ENCODE peak calls at places on chromosome 1, in four cellular contexts. C, V, I and W are unnamed samples.
A peak's percentile ranks its signal among the peaks of the same experiment; 100 is the strongest.

GRCh38 chr1:161122967-161123366 is 5.1 kb downstream of the NIT1 start:
- ATAC-seq in C (no peak), V (no peak), I (no peak), W (no peak)

GRCh38 chr1:3320246-3321152 is 134.0 kb upstream of the ARHGEF16 start:
- ATAC-seq in I (no peak), V (no peak), C (peak; percentile 2), W (no peak)

GRCh38 chr1:225813250-225813964 is 3.5 kb downstream of the EPHX1 start:
- ATAC-seq in I (peak; percentile 63), V (no peak), C (peak; percentile 58), W (no peak)

GRCh38 chr1:64268653-64269557 is 65.5 kb downstream of the UBE2U start:
- ATAC-seq in C (peak; percentile 76), V (peak; percentile 71), I (peak; percentile 72), W (no peak)

GRCh38 chr1:206535853-206536188 is 28.5 kb downstream of the RASSF5 start:
- ATAC-seq in I (no peak), C (no peak), V (no peak), W (no peak)

GRCh38 chr1:243562473-243562872 is 287.6 kb downstream of the AKT3 start:
- ATAC-seq in V (no peak), C (peak; percentile 73), I (no peak), W (no peak)

GRCh38 chr1:222124602-222125001 is 382.7 kb upstream of the DUSP10 start:
- ATAC-seq in I (no peak), C (no peak), V (no peak), W (no peak)

GRCh38 chr1:207004931-207005830 is 27.4 kb downstream of the C1orf116 start:
- ATAC-seq in V (no peak), I (peak; percentile 63), C (peak; percentile 81), W (peak; percentile 64)

GRCh38 chr1:175530167-175530566 is 213.2 kb downstream of the TNR start:
- ATAC-seq in I (no peak), V (no peak), C (peak; percentile 23), W (no peak)

GRCh38 chr1:209628618-209629299 is 23.5 kb downstream of the LAMB3 start:
- ATAC-seq in I (no peak), V (no peak), C (no peak), W (no peak)

GRCh38 chr1:227919916-227920315 is 27.8 kb downstream of the WNT9A start:
- ATAC-seq in I (no peak), V (no peak), C (no peak), W (no peak)

GRCh38 chr1:67460648-67461500 is 30.7 kb upstream of the SERBP1 start:
- ATAC-seq in V (no peak), C (peak; percentile 97), I (peak; percentile 94), W (no peak)

GRCh38 chr1:225535280-225535679 is 107.4 kb upstream of the LBR start:
- ATAC-seq in V (no peak), I (no peak), C (no peak), W (no peak)

GRCh38 chr1:180057883-180058396 is 96.7 kb upstream of the QSOX1 start:
- ATAC-seq in I (no peak), V (no peak), C (no peak), W (no peak)

GRCh38 chr1:27071049-27071416 is 58.4 kb upstream of the TENT5B start:
- ATAC-seq in C (peak; percentile 23), V (no peak), I (peak; percentile 23), W (no peak)

GRCh38 chr1:202240956-202241355 is 47.4 kb downstream of the LGR6 start:
- ATAC-seq in I (no peak), C (no peak), V (no peak), W (no peak)

GRCh38 chr1:43552813-43553212 is 22.1 kb downstream of the PTPRF start:
- ATAC-seq in I (peak; percentile 89), C (peak; percentile 94), V (no peak), W (no peak)

GRCh38 chr1:116962976-116963639 is 38.5 kb upstream of the CD101 start:
- ATAC-seq in C (no peak), I (peak; percentile 19), V (peak; percentile 62), W (no peak)